ENCODE peak calls at places on chromosomes 6 and 20, in nine cellular contexts. N is stimulated activated CD4-positive, alpha-beta T cell treated with anti-CD3 and anti-CD28 coated beads, Interleukin-2, amount 100 ng/mL, for 48 hours; Z is HTR-8/SVneo; Y is EL; F is CD8-positive, alpha-beta T cell; L is cardiac muscle cell; J is stimulated activated CD8-positive, alpha-beta memory T cell treated with anti-CD3 and anti-CD28 coated beads, Interleukin-15, amount 100 ng/mL, for 24 hours; O is NCI-H1417; X is psoas muscle. T is an unnamed sample.

GRCh38 chr6:139253656-139254055 is 38.1 kb downstream of the TXLNB start:
- DNase-seq in J (no peak), L (peak), X (no peak), Z (no peak), F (no peak), N (no peak), O (no peak), Y (no peak), T (no peak)

GRCh38 chr20:50029083-50029696 is 46.4 kb downstream of the SNAI1 start:
- DNase-seq in L (no peak), N (no peak), Y (no peak), F (no peak), J (no peak), X (no peak), O (no peak), Z (no peak), T (no peak)

GRCh38 chr6:161598896-161599295 is 325.0 kb upstream of the AGPAT4 start:
- DNase-seq in F (no peak), Y (no peak), Z (no peak), L (no peak), O (no peak), N (no peak), X (no peak), J (no peak), T (no peak)

GRCh38 chr20:48406462-48407235 is 421.1 kb downstream of the PREX1 start:
- DNase-seq in F (no peak), N (no peak), Y (no peak), J (no peak), Z (no peak), X (no peak), O (no peak), L (no peak), T (no peak)

GRCh38 chr20:2217857-2218529 is 77.8 kb upstream of the TGM3 start:
- DNase-seq in F (no peak), N (no peak), Y (no peak), Z (no peak), L (no peak), J (no peak), X (no peak), O (no peak), T (no peak)

GRCh38 chr6:89564752-89565427 is 73.7 kb downstream of the LYRM2 start:
- DNase-seq in O (peak), N (no peak), Y (no peak), J (no peak), X (peak), L (peak), Z (no peak), F (no peak), T (no peak)

GRCh38 chr6:48835421-48835958 is 627.6 kb downstream of the MMUT start:
- DNase-seq in Y (peak), O (no peak), Z (no peak), X (no peak), L (peak), N (no peak), F (no peak), J (no peak), T (no peak)

GRCh38 chr6:8203337-8203736 is 101.0 kb upstream of the EEF1E1 start:
- DNase-seq in F (no peak), Y (no peak), Z (no peak), O (no peak), N (no peak), J (no peak), X (no peak), L (no peak), T (no peak)

GRCh38 chr6:66900081-66900770 is 1193.2 kb upstream of the EYS start:
- DNase-seq in J (no peak), L (no peak), O (no peak), Z (no peak), X (no peak), F (no peak), Y (no peak), N (no peak), T (no peak)

GRCh38 chr20:32018269-32019155 is 8.3 kb downstream of the CCM2L start:
- DNase-seq in X (peak), F (peak), J (peak), Y (peak), N (peak), L (no peak), O (peak), Z (peak), T (peak)

GRCh38 chr20:11076434-11076833 is 402.6 kb upstream of the JAG1 start:
- DNase-seq in L (no peak), N (no peak), F (no peak), Y (no peak), O (peak), J (no peak), Z (no peak), X (no peak), T (no peak)

GRCh38 chr6:89372506-89372901 is 20.0 kb upstream of the UBE2J1 start:
- DNase-seq in Z (no peak), Y (no peak), J (no peak), O (no peak), X (no peak), N (no peak), L (no peak), F (no peak), T (no peak)

GRCh38 chr6:43086022-43086658 is 10.0 kb downstream of the PTK7 start:
- DNase-seq in F (no peak), L (no peak), J (no peak), N (no peak), Y (no peak), O (no peak), X (no peak), Z (no peak), T (no peak)

GRCh38 chr6:148530394-148530923 is 187.8 kb downstream of the SASH1 start:
- DNase-seq in Z (no peak), X (no peak), N (no peak), Y (peak), F (no peak), O (peak), L (peak), J (no peak), T (no peak)

GRCh38 chr6:138486249-138487121 is 12.8 kb downstream of the NHSL1 start:
- DNase-seq in F (no peak), Y (no peak), J (no peak), L (no peak), N (no peak), Z (no peak), O (no peak), X (no peak), T (no peak)

GRCh38 chr6:3789018-3789895 is 37.7 kb upstream of the PXDC1 start:
- DNase-seq in X (no peak), J (no peak), O (no peak), Y (no peak), N (no peak), L (peak), F (no peak), Z (peak), T (no peak)

GRCh38 chr20:10604865-10605440 is 68.8 kb downstream of the JAG1 start:
- DNase-seq in Y (no peak), L (no peak), J (no peak), Z (no peak), X (no peak), F (no peak), N (no peak), O (no peak), T (no peak)